ENCODE peak calls at places on chromosomes 4 and X, in eight cellular contexts. P is left kidney, F is A549, D is MCF 10A, J is fibroblast of lung, W is HTR-8/SVneo, X is EL, S is RCC 7860. L is an unnamed sample.

GRCh38 chrX:65696613-65697012 is 29.2 kb downstream of the MSN start:
- DNase-seq in P (no peak), F (no peak), D (no peak), J (no peak), W (no peak), X (no peak), S (no peak), L (peak; percentile 4)

GRCh38 chr4:70880739-70881138 is 21.4 kb upstream of the MOB1B start:
- DNase-seq in P (no peak), F (no peak), D (no peak), J (no peak), W (no peak), X (no peak), S (no peak), L (no peak)

GRCh38 chrX:139892512-139892911 is 40.3 kb downstream of the ATP11C start:
- DNase-seq in P (no peak), F (no peak), D (no peak), J (no peak), W (no peak), X (no peak), S (no peak), L (no peak)

GRCh38 chrX:30653415-30654131 is at the start of gene GK:
- DNase-seq in P (peak; percentile 19), F (no peak), D (peak; percentile 14), J (peak; percentile 23), W (no peak), X (peak; percentile 6), S (no peak), L (peak; percentile 0)

GRCh38 chr4:89293299-89293698 is 14.3 kb downstream of the GPRIN3 start:
- DNase-seq in P (no peak), F (no peak), D (no peak), J (no peak), W (no peak), X (no peak), S (no peak), L (no peak)

GRCh38 chrX:71492086-71493065 is 40.5 kb upstream of the OGT start:
- DNase-seq in P (peak; percentile 56), F (peak; percentile 50), D (peak; percentile 3), J (peak; percentile 41), W (no peak), X (peak; percentile 47), S (no peak), L (no peak)

GRCh38 chr4:22962186-22962786 is 269.5 kb downstream of the GBA3 start:
- DNase-seq in P (peak; percentile 54), F (peak; percentile 6), D (peak; percentile 61), J (peak; percentile 59), W (peak; percentile 10), X (peak; percentile 43), S (peak; percentile 42), L (no peak)

GRCh38 chrX:9644335-9644734 is 121.3 kb downstream of the GPR143 start:
- DNase-seq in P (no peak), F (no peak), D (no peak), J (no peak), W (no peak), X (no peak), S (peak; percentile 8), L (no peak)

GRCh38 chr4:72418458-72418857 is 150.6 kb downstream of the ADAMTS3 start:
- DNase-seq in P (peak; percentile 38), F (no peak), D (peak; percentile 78), J (peak; percentile 72), W (peak; percentile 5), X (peak; percentile 82), S (peak; percentile 40), L (peak; percentile 55)

GRCh38 chrX:25754399-25754798 is 383.7 kb upstream of the MAGEB18 start:
- DNase-seq in P (no peak), F (no peak), D (no peak), J (no peak), W (no peak), X (no peak), S (no peak), L (no peak)

GRCh38 chr4:159856451-159856850 is 753.6 kb downstream of the RAPGEF2 start:
- DNase-seq in P (peak; percentile 6), F (no peak), D (no peak), J (no peak), W (no peak), X (no peak), S (peak; percentile 43), L (no peak)

GRCh38 chr4:48139688-48140087 is 5.6 kb upstream of the TXK start:
- DNase-seq in P (no peak), F (no peak), D (peak; percentile 21), J (peak; percentile 11), W (no peak), X (peak; percentile 45), S (peak; percentile 12), L (peak; percentile 12)

GRCh38 chr4:70842761-70843435 is 3.2 kb upstream of the GRSF1 start:
- DNase-seq in P (no peak), F (no peak), D (no peak), J (no peak), W (no peak), X (no peak), S (no peak), L (no peak)

GRCh38 chrX:137118536-137118935 is 84.7 kb upstream of the GPR101 start:
- DNase-seq in P (no peak), F (no peak), D (peak; percentile 53), J (no peak), W (no peak), X (no peak), S (no peak), L (no peak)

GRCh38 chr4:93221771-93222170 is 606.8 kb upstream of the ATOH1 start:
- DNase-seq in P (no peak), F (no peak), D (no peak), J (no peak), W (no peak), X (no peak), S (no peak), L (no peak)

GRCh38 chr4:59247032-59247431 is 1953.1 kb upstream of the ADGRL3 start:
- DNase-seq in P (no peak), F (no peak), D (peak; percentile 16), J (peak; percentile 0), W (no peak), X (no peak), S (no peak), L (no peak)

GRCh38 chr4:55859711-55860110 is 6.3 kb downstream of the EXOC1 start:
- DNase-seq in P (no peak), F (no peak), D (no peak), J (peak; percentile 2), W (no peak), X (peak; percentile 8), S (no peak), L (no peak)

GRCh38 chr4:165974647-165975335 is 101.8 kb downstream of the TLL1 start:
- DNase-seq in P (no peak), F (no peak), D (no peak), J (peak; percentile 10), W (no peak), X (peak; percentile 35), S (no peak), L (no peak)

GRCh38 chrX:48490661-48491060 is 14.7 kb downstream of the FTSJ1 start:
- DNase-seq in P (no peak), F (no peak), D (peak; percentile 67), J (no peak), W (no peak), X (peak; percentile 36), S (peak; percentile 47), L (peak; percentile 19)

GRCh38 chr4:82043081-82043808 is 330.5 kb downstream of the HNRNPD start:
- DNase-seq in P (peak; percentile 39), F (no peak), D (peak; percentile 58), J (no peak), W (no peak), X (no peak), S (no peak), L (no peak)

GRCh38 chr4:32258986-32259385 is 1538.8 kb downstream of the PCDH7 start:
- DNase-seq in P (no peak), F (no peak), D (no peak), J (no peak), W (no peak), X (no peak), S (no peak), L (no peak)

GRCh38 chr4:138438608-138439007 is 196.5 kb upstream of the SLC7A11 start:
- DNase-seq in P (peak; percentile 62), F (no peak), D (peak; percentile 1), J (peak; percentile 27), W (no peak), X (peak; percentile 40), S (no peak), L (no peak)